ENCODE peak calls at places on chromosomes 12 and 14, in five cellular contexts. One of them, this sample, is unnamed.

GRCh38 chr12:102034346-102034745 is 27.4 kb downstream of the WASHC3 start:
- DNase-seq in mesenchymal stem cell: no peak
- DNase-seq in H9: no peak
- DNase-seq in H1: no peak
- DNase-seq in trophoblast cell: no peak
- DNase-seq in this sample: no peak

GRCh38 chr12:54159549-54159948 is 29.2 kb downstream of the SMUG1 start:
- DNase-seq in mesenchymal stem cell: no peak
- DNase-seq in H9: no peak
- DNase-seq in H1: no peak
- DNase-seq in trophoblast cell: no peak
- DNase-seq in this sample: no peak

GRCh38 chr12:27104546-27104945 is 22.2 kb upstream of the C12orf71 start:
- DNase-seq in mesenchymal stem cell: peak; percentile 34
- DNase-seq in H9: no peak
- DNase-seq in H1: no peak
- DNase-seq in trophoblast cell: no peak
- DNase-seq in this sample: no peak

GRCh38 chr12:12265571-12266388 is 1.1 kb downstream of the LRP6 start:
- DNase-seq in mesenchymal stem cell: peak; percentile 61
- DNase-seq in H9: no peak
- DNase-seq in H1: no peak
- DNase-seq in trophoblast cell: peak; percentile 39
- DNase-seq in this sample: no peak

GRCh38 chr12:10214877-10215267 is 2.2 kb downstream of the GABARAPL1 start:
- DNase-seq in mesenchymal stem cell: peak; percentile 54
- DNase-seq in H9: no peak
- DNase-seq in H1: no peak
- DNase-seq in trophoblast cell: peak; percentile 26
- DNase-seq in this sample: no peak

GRCh38 chr12:13472690-13473089 is 276.2 kb downstream of the EMP1 start:
- DNase-seq in mesenchymal stem cell: no peak
- DNase-seq in H9: no peak
- DNase-seq in H1: no peak
- DNase-seq in trophoblast cell: no peak
- DNase-seq in this sample: no peak

GRCh38 chr14:77026930-77027537 is 1.5 kb downstream of the IRF2BPL start:
- DNase-seq in mesenchymal stem cell: peak; percentile 57
- DNase-seq in H9: no peak
- DNase-seq in H1: no peak
- DNase-seq in trophoblast cell: peak; percentile 63
- DNase-seq in this sample: peak; percentile 51

GRCh38 chr12:108112815-108113556 is 16.1 kb upstream of the WSCD2 start:
- DNase-seq in mesenchymal stem cell: no peak
- DNase-seq in H9: peak; percentile 84
- DNase-seq in H1: peak; percentile 65
- DNase-seq in trophoblast cell: no peak
- DNase-seq in this sample: peak; percentile 43

GRCh38 chr12:79689041-79689476 is 1.7 kb downstream of the PAWR start:
- DNase-seq in mesenchymal stem cell: no peak
- DNase-seq in H9: no peak
- DNase-seq in H1: no peak
- DNase-seq in trophoblast cell: no peak
- DNase-seq in this sample: no peak

GRCh38 chr14:35384386-35385041 is 20.0 kb downstream of the NFKBIA start:
- DNase-seq in mesenchymal stem cell: peak; percentile 99
- DNase-seq in H9: no peak
- DNase-seq in H1: no peak
- DNase-seq in trophoblast cell: peak; percentile 48
- DNase-seq in this sample: no peak

GRCh38 chr12:130792926-130793849 is 45.9 kb downstream of the STX2 start:
- DNase-seq in mesenchymal stem cell: no peak
- DNase-seq in H9: no peak
- DNase-seq in H1: no peak
- DNase-seq in trophoblast cell: no peak
- DNase-seq in this sample: no peak

GRCh38 chr14:98926802-98927201 is 345.2 kb downstream of the BCL11B start:
- DNase-seq in mesenchymal stem cell: no peak
- DNase-seq in H9: no peak
- DNase-seq in H1: no peak
- DNase-seq in trophoblast cell: no peak
- DNase-seq in this sample: no peak

GRCh38 chr14:98928418-98928817 is 343.6 kb downstream of the BCL11B start:
- DNase-seq in mesenchymal stem cell: no peak
- DNase-seq in H9: no peak
- DNase-seq in H1: no peak
- DNase-seq in trophoblast cell: no peak
- DNase-seq in this sample: no peak

GRCh38 chr14:98924046-98924445 is 348.0 kb downstream of the BCL11B start:
- DNase-seq in mesenchymal stem cell: no peak
- DNase-seq in H9: no peak
- DNase-seq in H1: no peak
- DNase-seq in trophoblast cell: no peak
- DNase-seq in this sample: no peak

GRCh38 chr14:98925362-98926040 is 346.5 kb downstream of the BCL11B start:
- DNase-seq in mesenchymal stem cell: no peak
- DNase-seq in H9: no peak
- DNase-seq in H1: no peak
- DNase-seq in trophoblast cell: no peak
- DNase-seq in this sample: no peak

GRCh38 chr14:98926151-98926550 is 345.8 kb downstream of the BCL11B start:
- DNase-seq in mesenchymal stem cell: no peak
- DNase-seq in H9: no peak
- DNase-seq in H1: no peak
- DNase-seq in trophoblast cell: no peak
- DNase-seq in this sample: no peak
- H2BK12ac ChIP-seq in mesenchymal stem cell: no peak overlapping the region
- H2BK12ac ChIP-seq in H9: no peak overlapping the region
- H2BK12ac ChIP-seq in H1: no peak overlapping the region
- H2BK12ac ChIP-seq in trophoblast cell: no peak overlapping the region
- H2BK12ac ChIP-seq in this sample: no peak overlapping the region

GRCh38 chr12:6280672-6281071 is 29.8 kb upstream of the PLEKHG6 start:
- DNase-seq in mesenchymal stem cell: no peak
- DNase-seq in H9: no peak
- DNase-seq in H1: no peak
- DNase-seq in trophoblast cell: no peak
- DNase-seq in this sample: no peak
- H4K91ac ChIP-seq in mesenchymal stem cell: no peak overlapping the region
- H4K91ac ChIP-seq in H9: no peak overlapping the region
- H4K91ac ChIP-seq in H1: no peak overlapping the region
- H4K91ac ChIP-seq in trophoblast cell: peak overlapping the region; percentile 74
- H4K91ac ChIP-seq in this sample: no peak overlapping the region

DNA sequence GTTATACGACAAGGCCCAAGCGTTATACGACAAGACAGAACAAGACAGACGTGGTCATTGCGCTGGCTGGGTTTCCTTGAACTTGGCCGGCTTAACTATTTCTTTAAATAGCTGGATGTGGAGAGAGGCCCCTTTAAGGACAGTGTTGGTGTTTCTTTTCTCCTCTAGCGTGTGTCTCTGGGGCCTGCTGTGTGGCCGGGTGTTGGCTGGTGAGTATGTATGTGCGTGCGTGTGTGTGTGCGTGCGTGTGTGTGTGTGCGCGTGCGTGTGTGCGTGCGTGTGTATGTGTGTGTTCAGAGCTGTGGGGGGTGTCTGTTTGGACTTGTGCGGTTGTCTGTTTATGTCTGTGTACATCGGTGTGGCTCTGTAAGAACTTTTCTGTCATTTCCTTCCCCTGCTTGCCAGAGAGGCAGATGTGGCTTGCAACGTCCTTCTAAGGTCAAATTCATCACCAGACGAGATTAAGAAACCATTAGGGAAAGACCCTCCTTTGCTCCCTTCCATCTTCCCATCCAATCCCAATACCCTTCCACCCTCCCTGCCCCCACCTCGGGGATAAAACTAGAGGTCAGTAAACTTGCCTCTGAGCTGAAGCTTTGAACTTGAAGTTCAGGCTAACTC is 78.6 kb upstream of the TBX3 start:
- DNase-seq in mesenchymal stem cell: peak; percentile 98
- DNase-seq in H9: no peak
- DNase-seq in H1: no peak
- DNase-seq in trophoblast cell: no peak
- DNase-seq in this sample: no peak
- H2BK12ac ChIP-seq in mesenchymal stem cell: peak overlapping the region; percentile 89
- H2BK12ac ChIP-seq in H9: no peak overlapping the region
- H2BK12ac ChIP-seq in H1: no peak overlapping the region
- H2BK12ac ChIP-seq in trophoblast cell: peak overlapping the region; percentile 74
- H2BK12ac ChIP-seq in this sample: no peak overlapping the region

DNA sequence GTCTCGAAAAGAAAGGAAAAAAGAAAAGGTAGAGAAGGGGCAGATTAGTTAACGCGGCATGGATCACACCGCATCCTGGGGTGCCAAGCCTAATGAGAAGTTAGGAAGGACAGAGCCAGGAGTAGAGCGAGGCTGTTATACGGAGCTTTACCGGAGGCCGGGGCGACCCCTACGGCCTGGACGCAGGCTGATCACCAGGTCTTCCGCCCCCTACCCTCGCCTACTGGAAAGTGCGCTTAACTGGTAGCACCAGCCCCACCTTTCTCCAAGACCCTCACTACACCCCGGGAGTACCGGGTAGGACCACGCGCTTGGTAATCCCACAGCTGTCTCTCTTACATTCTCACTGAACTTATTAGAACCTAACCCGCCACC is 33.8 kb downstream of the WBP11 start:
- DNase-seq in mesenchymal stem cell: peak; percentile 45
- DNase-seq in H9: peak; percentile 87
- DNase-seq in H1: peak; percentile 83
- DNase-seq in trophoblast cell: no peak
- DNase-seq in this sample: no peak
- H4K91ac ChIP-seq in mesenchymal stem cell: no peak overlapping the region
- H4K91ac ChIP-seq in H9: no peak overlapping the region
- H4K91ac ChIP-seq in H1: no peak overlapping the region
- H4K91ac ChIP-seq in trophoblast cell: peak overlapping the region; percentile 7
- H4K91ac ChIP-seq in this sample: no peak overlapping the region

DNA sequence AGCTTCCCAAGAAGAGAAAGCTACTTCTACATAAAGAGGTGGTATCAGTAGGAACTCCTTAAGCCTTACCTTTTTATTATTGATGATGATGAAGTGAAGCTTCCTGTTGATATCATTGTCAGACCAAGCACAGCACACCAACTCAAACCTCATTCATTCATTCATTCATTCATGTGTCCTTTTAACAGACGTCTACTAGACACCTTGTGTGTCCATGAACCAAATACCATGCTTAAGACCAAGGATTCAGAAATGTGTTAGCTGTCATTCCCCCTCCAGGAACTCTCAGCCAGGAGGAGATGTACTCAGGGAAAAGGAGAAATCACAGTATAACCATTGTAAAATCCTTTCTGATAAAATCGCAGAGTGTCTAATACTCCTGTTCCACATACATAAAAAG is 194.8 kb downstream of the ZFP36L1 start:
- DNase-seq in mesenchymal stem cell: no peak
- DNase-seq in H9: no peak
- DNase-seq in H1: no peak
- DNase-seq in trophoblast cell: no peak
- DNase-seq in this sample: no peak
- H2BK12ac ChIP-seq in mesenchymal stem cell: peak overlapping the region; percentile 95
- H2BK12ac ChIP-seq in H9: no peak overlapping the region
- H2BK12ac ChIP-seq in H1: no peak overlapping the region
- H2BK12ac ChIP-seq in trophoblast cell: no peak overlapping the region
- H2BK12ac ChIP-seq in this sample: no peak overlapping the region

DNA sequence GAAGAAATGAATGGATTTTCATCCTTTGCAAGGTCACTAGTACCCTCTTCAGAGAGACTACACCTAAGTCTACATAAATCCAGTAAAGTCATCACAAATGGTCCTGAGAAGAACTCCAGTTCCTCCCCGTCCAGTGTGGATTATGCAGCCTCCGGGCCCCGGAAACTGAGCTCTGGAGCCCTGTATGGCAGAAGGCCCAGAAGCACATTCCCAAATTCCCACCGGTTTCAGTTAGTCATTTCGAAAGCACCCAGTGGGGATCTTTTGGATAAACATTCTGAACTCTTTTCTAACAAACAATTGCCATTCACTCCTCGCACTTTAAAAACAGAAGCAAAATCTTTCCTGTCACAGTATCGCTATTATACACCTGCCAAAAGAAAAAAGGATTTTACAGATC is 40.8 kb downstream of the SPATA7 start:
- DNase-seq in mesenchymal stem cell: peak; percentile 35
- DNase-seq in H9: no peak
- DNase-seq in H1: no peak
- DNase-seq in trophoblast cell: no peak
- DNase-seq in this sample: no peak
- H4K91ac ChIP-seq in mesenchymal stem cell: no peak overlapping the region
- H4K91ac ChIP-seq in H9: no peak overlapping the region
- H4K91ac ChIP-seq in H1: no peak overlapping the region
- H4K91ac ChIP-seq in trophoblast cell: no peak overlapping the region
- H4K91ac ChIP-seq in this sample: no peak overlapping the region

GRCh38 chr12:44775916-44776315 is 100.2 kb downstream of the NELL2 start:
- DNase-seq in mesenchymal stem cell: no peak
- DNase-seq in H9: no peak
- DNase-seq in H1: no peak
- DNase-seq in trophoblast cell: peak; percentile 53
- DNase-seq in this sample: peak; percentile 72
- H2BK12ac ChIP-seq in mesenchymal stem cell: no peak overlapping the region
- H2BK12ac ChIP-seq in H9: no peak overlapping the region
- H2BK12ac ChIP-seq in H1: no peak overlapping the region
- H2BK12ac ChIP-seq in trophoblast cell: no peak overlapping the region
- H2BK12ac ChIP-seq in this sample: no peak overlapping the region

GRCh38 chr14:56723418-56723817 is 86.9 kb downstream of the OTX2 start:
- DNase-seq in mesenchymal stem cell: no peak
- DNase-seq in H9: no peak
- DNase-seq in H1: no peak
- DNase-seq in trophoblast cell: no peak
- DNase-seq in this sample: no peak

GRCh38 chr14:56720703-56721426 is 89.4 kb downstream of the OTX2 start:
- DNase-seq in mesenchymal stem cell: no peak
- DNase-seq in H9: no peak
- DNase-seq in H1: no peak
- DNase-seq in trophoblast cell: no peak
- DNase-seq in this sample: no peak

GRCh38 chr14:56718312-56718711 is 92.0 kb downstream of the OTX2 start:
- DNase-seq in mesenchymal stem cell: no peak
- DNase-seq in H9: no peak
- DNase-seq in H1: no peak
- DNase-seq in trophoblast cell: no peak
- DNase-seq in this sample: no peak

GRCh38 chr14:56724013-56724412 is 86.3 kb downstream of the OTX2 start:
- DNase-seq in mesenchymal stem cell: no peak
- DNase-seq in H9: no peak
- DNase-seq in H1: no peak
- DNase-seq in trophoblast cell: no peak
- DNase-seq in this sample: no peak
- H4K91ac ChIP-seq in mesenchymal stem cell: no peak overlapping the region
- H4K91ac ChIP-seq in H9: no peak overlapping the region
- H4K91ac ChIP-seq in H1: no peak overlapping the region
- H4K91ac ChIP-seq in trophoblast cell: no peak overlapping the region
- H4K91ac ChIP-seq in this sample: no peak overlapping the region